ENCODE peak calls at places on chromosomes 13 and 19, in six cellular contexts. X is left lung; M is ascending aorta; Z is endothelial cell of umbilical vein; U is fibroblast of lung; W is CD8-positive, alpha-beta T cell. E is an unnamed sample.

GRCh38 chr19:55477905-55478304 is 1.5 kb downstream of the ZNF628 start:
- DNase-seq in X (no peak), M (no peak), Z (no peak), U (no peak), W (no peak), E (no peak)

GRCh38 chr19:27774827-27775226 is 1438.1 kb downstream of the UQCRFS1 start:
- DNase-seq in X (no peak), M (no peak), Z (no peak), U (no peak), W (no peak), E (peak; percentile 55)

GRCh38 chr13:29454931-29455481 is 140.5 kb downstream of the SLC7A1 start:
- DNase-seq in X (no peak), M (no peak), Z (peak; percentile 24), U (peak; percentile 10), W (no peak), E (peak; percentile 27)

GRCh38 chr19:36009220-36009619 is 607 bp upstream of the SYNE4 start:
- DNase-seq in X (peak; percentile 66), M (peak; percentile 81), Z (peak; percentile 64), U (peak; percentile 48), W (no peak), E (no peak)

GRCh38 chr19:13681509-13681908 is 82.8 kb upstream of the MRI1 start:
- DNase-seq in X (no peak), M (no peak), Z (no peak), U (peak; percentile 54), W (no peak), E (no peak)

GRCh38 chr13:109204252-109204651 is 574.8 kb downstream of the MYO16 start:
- DNase-seq in X (no peak), M (no peak), Z (peak; percentile 82), U (peak; percentile 18), W (no peak), E (no peak)

GRCh38 chr19:55259540-55260210 is 858 bp upstream of the PPP6R1 start:
- DNase-seq in X (no peak), M (no peak), Z (no peak), U (no peak), W (no peak), E (no peak)

GRCh38 chr19:4186087-4186993 is 3.9 kb downstream of the ANKRD24 start:
- DNase-seq in X (peak; percentile 75), M (peak; percentile 74), Z (peak; percentile 61), U (peak; percentile 68), W (peak; percentile 70), E (peak; percentile 68)

GRCh38 chr19:1133471-1133929 is 29.7 kb downstream of the GPX4 start:
- DNase-seq in X (no peak), M (peak; percentile 75), Z (no peak), U (no peak), W (peak; percentile 87), E (peak; percentile 48)

GRCh38 chr13:30020726-30021312 is 170.4 kb upstream of the UBL3 start:
- DNase-seq in X (no peak), M (no peak), Z (no peak), U (no peak), W (no peak), E (no peak)

GRCh38 chr13:51956717-51957116 is 54.5 kb downstream of the ATP7B start:
- DNase-seq in X (no peak), M (no peak), Z (no peak), U (no peak), W (no peak), E (no peak)

GRCh38 chr13:110246530-110246929 is 60.4 kb downstream of the COL4A1 start:
- DNase-seq in X (no peak), M (peak; percentile 58), Z (no peak), U (no peak), W (no peak), E (no peak)

GRCh38 chr13:110250258-110250891 is 56.6 kb downstream of the COL4A1 start:
- DNase-seq in X (no peak), M (peak; percentile 77), Z (peak; percentile 64), U (peak; percentile 88), W (no peak), E (no peak)

GRCh38 chr13:110251227-110251791 is 55.6 kb downstream of the COL4A1 start:
- DNase-seq in X (no peak), M (peak; percentile 66), Z (no peak), U (no peak), W (no peak), E (no peak)

GRCh38 chr13:110249326-110249725 is 57.6 kb downstream of the COL4A1 start:
- DNase-seq in X (no peak), M (peak; percentile 63), Z (no peak), U (no peak), W (no peak), E (no peak)

GRCh38 chr13:110248449-110249143 is 58.4 kb downstream of the COL4A1 start:
- DNase-seq in X (no peak), M (peak; percentile 64), Z (no peak), U (no peak), W (no peak), E (no peak)
- H3K4me1 ChIP-seq in X (peaks cover 9% of the 10 kb centered on the region), M (peaks cover 24% of the 10 kb centered on the region), Z (peaks cover 38% of the 10 kb centered on the region), U (peaks cover 47% of the 10 kb centered on the region), W (no peaks in the 10 kb centered on the region), E (no peaks in the 10 kb centered on the region)

GRCh38 chr19:17872251-17873001 is 681 bp downstream of the SLC5A5 start:
- DNase-seq in X (no peak), M (no peak), Z (no peak), U (no peak), W (no peak), E (no peak)

GRCh38 chr19:17871878-17872250 is at the start of gene SLC5A5:
- DNase-seq in X (no peak), M (no peak), Z (no peak), U (no peak), W (no peak), E (peak; percentile 52)

GRCh38 chr19:17869114-17869608 is 2.6 kb upstream of the SLC5A5 start:
- DNase-seq in X (no peak), M (no peak), Z (no peak), U (no peak), W (no peak), E (no peak)

GRCh38 chr19:17868669-17869068 is 3.1 kb upstream of the SLC5A5 start:
- DNase-seq in X (no peak), M (no peak), Z (no peak), U (no peak), W (no peak), E (no peak)

DNA sequence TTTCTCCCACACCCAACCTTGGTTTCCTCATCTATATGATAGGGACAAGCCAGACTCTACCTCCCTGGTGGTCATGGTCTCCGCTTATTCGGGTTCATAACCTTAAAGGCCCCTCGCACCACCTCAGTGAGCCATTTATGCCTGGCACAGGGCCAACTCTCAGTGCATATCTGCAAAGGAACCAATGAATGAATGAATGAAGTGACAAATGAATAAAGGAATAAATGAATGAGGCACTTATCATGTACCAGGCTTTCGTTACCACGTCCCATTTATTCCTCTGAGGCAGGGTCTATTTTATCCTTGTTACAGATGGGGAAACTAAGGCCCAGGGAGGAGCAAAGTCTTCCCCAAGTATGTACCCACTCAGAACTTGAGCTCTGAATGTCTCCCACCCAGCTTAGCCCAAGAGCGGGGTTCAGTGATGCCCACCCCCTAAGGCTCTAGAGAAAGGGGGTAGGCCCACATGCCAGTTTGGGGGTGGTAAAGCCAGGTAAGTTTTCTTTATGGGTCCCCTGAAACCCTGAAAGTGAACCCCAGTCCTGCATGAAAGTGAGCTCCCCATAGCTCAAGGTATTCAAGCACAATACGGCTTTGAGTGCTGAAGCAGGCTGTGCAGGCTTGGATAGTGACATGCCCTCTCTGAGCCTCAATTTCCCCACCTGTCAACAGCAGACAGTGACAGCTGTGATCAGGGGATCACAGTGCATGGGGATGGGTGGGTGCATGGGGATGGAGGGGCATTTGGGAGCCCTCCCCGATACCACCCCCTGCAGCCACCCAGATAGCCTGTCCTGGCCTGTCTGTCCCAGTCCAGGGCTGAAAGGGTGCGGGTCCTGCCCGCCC is 490 bp upstream of the SLC5A5 start:
- DNase-seq in X (no peak), M (no peak), Z (no peak), U (no peak), W (no peak), E (no peak)
- H3K27me3 ChIP-seq in X (peaks cover 72% of the 10 kb centered on the region), M (peaks cover 36% of the 10 kb centered on the region), Z (peaks cover 41% of the 10 kb centered on the region), U (peaks cover 44% of the 10 kb centered on the region), W (no peaks in the 10 kb centered on the region), E (no peaks in the 10 kb centered on the region)

GRCh38 chr13:38697628-38698333 is 10.9 kb downstream of the FREM2 start:
- DNase-seq in X (no peak), M (no peak), Z (no peak), U (no peak), W (no peak), E (no peak)

GRCh38 chr13:38702609-38703008 is 15.7 kb downstream of the FREM2 start:
- DNase-seq in X (no peak), M (no peak), Z (no peak), U (no peak), W (no peak), E (no peak)

GRCh38 chr13:38693168-38693567 is 6.3 kb downstream of the FREM2 start:
- DNase-seq in X (no peak), M (no peak), Z (no peak), U (no peak), W (no peak), E (no peak)

GRCh38 chr13:38693641-38694040 is 6.8 kb downstream of the FREM2 start:
- DNase-seq in X (peak; percentile 38), M (no peak), Z (no peak), U (no peak), W (no peak), E (no peak)

GRCh38 chr13:38697197-38697596 is 10.3 kb downstream of the FREM2 start:
- DNase-seq in X (no peak), M (no peak), Z (no peak), U (no peak), W (no peak), E (no peak)
- H3K4me1 ChIP-seq in X (no peaks in the 10 kb centered on the region), M (no peaks in the 10 kb centered on the region), Z (no peaks in the 10 kb centered on the region), U (no peaks in the 10 kb centered on the region), W (no peaks in the 10 kb centered on the region), E (peaks cover 35% of the 10 kb centered on the region)

GRCh38 chr13:78599911-78600310 is 3.4 kb downstream of the POU4F1 start:
- DNase-seq in X (no peak), M (no peak), Z (no peak), U (no peak), W (no peak), E (no peak)

GRCh38 chr13:78601886-78602560 is 1.3 kb downstream of the POU4F1 start:
- DNase-seq in X (no peak), M (no peak), Z (no peak), U (no peak), W (no peak), E (no peak)

GRCh38 chr13:78600317-78600899 is 2.9 kb downstream of the POU4F1 start:
- DNase-seq in X (no peak), M (no peak), Z (no peak), U (peak; percentile 5), W (no peak), E (no peak)

GRCh38 chr13:78602561-78603239 is 652 bp downstream of the POU4F1 start:
- DNase-seq in X (no peak), M (no peak), Z (no peak), U (peak; percentile 14), W (no peak), E (peak; percentile 36)

DNA sequence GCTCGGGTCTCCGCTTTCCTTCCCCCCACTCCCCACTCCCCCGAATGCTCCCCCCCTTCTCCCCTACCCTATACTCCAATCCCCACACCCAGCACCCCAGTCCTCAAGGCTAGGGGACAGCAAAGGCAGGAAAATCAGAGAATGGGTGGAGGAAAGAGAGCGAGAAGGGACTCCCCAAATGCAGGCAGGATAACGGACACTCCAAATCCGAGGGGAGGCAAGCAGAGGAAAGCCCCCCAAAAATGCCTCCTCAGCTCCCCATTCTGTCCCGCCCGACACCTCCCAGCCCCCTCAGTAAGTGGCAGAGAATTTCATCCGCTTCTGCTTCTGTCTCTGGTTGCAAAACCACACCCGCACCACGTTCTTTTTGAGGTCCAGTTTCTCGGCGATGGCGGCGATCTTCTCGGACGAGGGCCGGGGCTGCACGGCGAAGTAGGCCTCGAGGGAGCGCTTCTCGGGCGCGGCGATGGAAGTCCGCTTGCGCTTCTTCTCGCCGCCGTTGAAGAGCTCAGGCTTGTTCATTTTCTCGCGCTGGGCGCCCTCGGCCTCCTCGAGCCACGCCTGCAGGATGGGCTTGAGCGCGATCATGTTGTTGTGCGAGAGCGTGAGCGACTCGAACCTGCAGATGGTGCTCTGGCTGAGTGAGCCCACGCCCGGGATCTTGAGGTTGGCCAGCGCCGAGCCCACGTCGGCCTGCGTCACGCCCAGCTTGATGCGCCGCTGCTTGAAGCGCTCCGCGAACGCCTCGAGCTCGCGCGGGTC is 2.0 kb downstream of the POU4F1 start:
- DNase-seq in X (no peak), M (no peak), Z (peak; percentile 34), U (peak; percentile 15), W (no peak), E (no peak)
- H3K27me3 ChIP-seq in X (peaks cover 97% of the 10 kb centered on the region), M (peaks cover 70% of the 10 kb centered on the region), Z (peaks cover 78% of the 10 kb centered on the region), U (peaks cover 89% of the 10 kb centered on the region), W (peaks cover 68% of the 10 kb centered on the region), E (peaks cover 36% of the 10 kb centered on the region)

E was measured in HAP-1.